ENCODE peak calls at places on chromosome 20, in nine cellular contexts. U is ovary, W is A549, P is transverse colon, J is esophagus squamous epithelium, Q is breast epithelium, V is body of pancreas, M is stomach, H is prostate gland. X is an unnamed sample.

GRCh38 chr20:42041000-42041565 is 422.9 kb upstream of the CHD6 start:
- DNase-seq in V (no peak), P (no peak), J (no peak), Q (no peak), U (no peak), W (no peak), H (no peak), M (no peak), X (no peak)

GRCh38 chr20:61849822-61850221 is 215.9 kb downstream of the TAF4 start:
- DNase-seq in V (no peak), U (no peak), P (no peak), Q (no peak), M (no peak), W (no peak), J (no peak), H (no peak), X (no peak)

GRCh38 chr20:57384953-57385761 is 6.0 kb upstream of the RBM38 start:
- DNase-seq in W (no peak), U (no peak), P (no peak), V (no peak), M (no peak), Q (no peak), J (no peak), H (no peak), X (peak; percentile 80)

GRCh38 chr20:19427480-19427879 is 215.0 kb downstream of the SLC24A3 start:
- DNase-seq in W (no peak), U (no peak), J (no peak), M (peak; percentile 60), P (no peak), Q (peak; percentile 62), H (peak; percentile 21), V (peak; percentile 10), X (no peak)

GRCh38 chr20:8421981-8422380 is 289.9 kb downstream of the PLCB1 start:
- DNase-seq in Q (no peak), V (peak; percentile 19), P (no peak), J (no peak), U (no peak), W (no peak), M (no peak), H (no peak), X (no peak)

GRCh38 chr20:47701612-47702011 is 83.7 kb downstream of the SULF2 start:
- DNase-seq in V (no peak), P (no peak), U (no peak), W (no peak), M (no peak), J (no peak), H (no peak), Q (no peak), X (no peak)

GRCh38 chr20:17725094-17725835 is 25.5 kb downstream of the BANF2 start:
- DNase-seq in P (no peak), J (no peak), H (no peak), V (peak; percentile 81), M (no peak), Q (no peak), W (no peak), U (no peak), X (no peak)

GRCh38 chr20:14853079-14853478 is 515.7 kb upstream of the FLRT3 start:
- DNase-seq in V (no peak), J (no peak), Q (no peak), H (no peak), M (no peak), W (no peak), U (no peak), P (no peak), X (no peak)

GRCh38 chr20:34311118-34312023 is 8.2 kb upstream of the AHCY start:
- DNase-seq in W (no peak), U (peak; percentile 53), J (no peak), V (peak; percentile 80), H (no peak), Q (no peak), M (peak; percentile 72), P (peak; percentile 86), X (no peak)

GRCh38 chr20:15205719-15206118 is 868.3 kb upstream of the FLRT3 start:
- DNase-seq in W (no peak), J (no peak), H (no peak), U (no peak), V (no peak), P (no peak), Q (no peak), M (no peak), X (no peak)

GRCh38 chr20:56400001-56400640 is 7.7 kb downstream of the CSTF1 start:
- DNase-seq in U (no peak), V (peak; percentile 55), M (peak; percentile 44), Q (no peak), W (peak; percentile 41), P (peak; percentile 38), H (peak; percentile 41), J (no peak), X (no peak)

GRCh38 chr20:10985536-10985935 is 311.7 kb upstream of the JAG1 start:
- DNase-seq in W (no peak), Q (no peak), J (no peak), V (no peak), P (no peak), H (no peak), M (no peak), U (no peak), X (no peak)

DNA sequence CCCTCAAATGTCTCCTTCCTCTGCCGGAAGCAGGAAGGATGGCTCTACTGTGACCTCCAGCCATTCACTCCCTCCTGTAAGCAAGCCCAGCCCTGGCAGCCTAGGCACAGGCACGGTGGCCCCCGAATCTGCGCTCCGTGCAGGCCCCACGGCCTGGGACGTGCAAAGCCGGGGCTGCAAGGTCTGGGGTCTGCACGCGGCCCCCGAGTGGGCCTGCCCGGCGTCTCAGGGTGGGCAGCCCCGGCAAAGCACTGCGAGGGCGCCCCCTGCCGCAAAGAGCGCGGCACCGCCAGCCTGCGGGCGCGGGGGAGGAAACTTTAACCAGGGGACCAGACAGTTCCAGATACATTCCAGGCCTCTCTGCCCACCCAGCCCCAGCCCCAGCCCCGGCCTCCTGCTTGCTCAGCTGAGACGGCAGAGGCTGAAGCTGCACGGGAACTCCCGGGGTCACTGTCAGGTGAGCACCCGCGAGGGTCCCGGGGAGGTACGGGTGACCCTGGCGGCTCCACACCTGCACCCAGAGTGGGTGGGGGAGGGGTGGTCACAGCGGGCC is 98.8 kb downstream of the ASXL1 start:
- DNase-seq in Q (no peak), J (no peak), U (peak; percentile 85), H (no peak), P (no peak), W (peak; percentile 90), M (peak; percentile 49), V (peak; percentile 64), X (no peak)
- TF ChIP-seq CTCF in Q (no peak), J (peak; percentile 57), U (peak; percentile 73), H (peak; percentile 70), P (peak; percentile 48), W (peak; percentile 96), M (peak; percentile 74), V (peak; percentile 67), X (no peak)

DNA sequence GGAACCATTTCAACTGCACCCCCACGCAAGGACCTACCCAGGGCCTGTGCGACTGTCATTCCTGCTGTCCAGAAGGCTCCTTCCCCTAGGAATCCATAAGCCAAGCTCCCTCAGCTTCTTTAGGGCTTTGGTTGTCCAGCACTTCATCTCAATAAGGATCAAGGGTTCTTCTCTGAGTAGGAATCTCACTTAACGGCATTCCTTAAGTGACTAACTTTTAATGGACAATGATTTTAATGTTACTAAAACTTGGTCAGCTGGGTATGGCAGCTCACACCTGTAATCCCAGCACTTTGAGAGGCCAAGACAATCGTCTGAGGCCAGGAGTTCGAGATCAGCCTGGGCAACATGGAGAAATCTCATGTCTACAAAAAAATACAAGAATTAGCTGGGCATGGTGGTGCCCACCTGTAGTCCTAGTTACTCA is 13.4 kb downstream of the UBE2V1 start:
- DNase-seq in H (no peak), M (no peak), W (no peak), P (no peak), J (no peak), U (no peak), Q (no peak), V (no peak), X (peak; percentile 29)
- TF ChIP-seq POLR2A in H (no peak), M (no peak), W (no peak), P (no peak), J (no peak), U (no peak), Q (no peak), V (no peak), X (no peak)

GRCh38 chr20:24163501-24163900 is 174.9 kb upstream of the GGTLC1 start:
- DNase-seq in H (no peak), P (no peak), J (no peak), M (no peak), Q (no peak), V (no peak), W (no peak), U (no peak), X (no peak)

GRCh38 chr20:24165336-24166126 is 177.0 kb upstream of the GGTLC1 start:
- DNase-seq in W (no peak), M (no peak), P (no peak), H (peak; percentile 87), U (no peak), Q (no peak), V (no peak), J (no peak), X (no peak)

GRCh38 chr20:24166127-24166389 is 177.5 kb upstream of the GGTLC1 start:
- DNase-seq in W (no peak), P (no peak), Q (no peak), H (no peak), J (no peak), V (no peak), U (no peak), M (no peak), X (no peak)

GRCh38 chr20:24166412-24166811 is 177.8 kb upstream of the GGTLC1 start:
- DNase-seq in J (no peak), V (no peak), W (no peak), H (no peak), P (no peak), Q (no peak), U (no peak), M (no peak), X (no peak)

DNA sequence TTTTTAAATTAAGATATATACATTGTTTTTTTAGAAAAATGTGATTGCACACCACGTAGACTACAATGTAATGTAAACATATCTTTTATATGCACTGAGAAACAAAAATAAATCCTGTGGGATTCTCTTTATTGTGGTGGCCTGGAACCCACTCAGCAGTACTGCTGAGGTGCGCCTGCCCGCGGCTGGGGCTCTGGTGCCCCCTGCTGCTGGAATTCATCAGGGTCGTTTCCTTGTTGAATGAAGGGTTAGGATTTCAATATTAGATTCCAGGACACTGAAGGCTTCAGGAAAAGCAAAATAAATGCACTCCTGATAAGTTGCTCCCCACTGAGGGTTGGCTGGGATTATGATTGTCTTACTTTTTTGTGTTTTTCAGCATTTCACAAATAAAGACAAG is 175.8 kb upstream of the GGTLC1 start:
- DNase-seq in H (no peak), M (no peak), V (peak; percentile 30), U (no peak), Q (no peak), J (no peak), W (peak; percentile 24), P (no peak), X (no peak)
- TF ChIP-seq CTCF in H (no peak), M (no peak), V (peak; percentile 9), U (no peak), Q (no peak), J (no peak), W (peak; percentile 62), P (no peak), X (no peak)

DNA sequence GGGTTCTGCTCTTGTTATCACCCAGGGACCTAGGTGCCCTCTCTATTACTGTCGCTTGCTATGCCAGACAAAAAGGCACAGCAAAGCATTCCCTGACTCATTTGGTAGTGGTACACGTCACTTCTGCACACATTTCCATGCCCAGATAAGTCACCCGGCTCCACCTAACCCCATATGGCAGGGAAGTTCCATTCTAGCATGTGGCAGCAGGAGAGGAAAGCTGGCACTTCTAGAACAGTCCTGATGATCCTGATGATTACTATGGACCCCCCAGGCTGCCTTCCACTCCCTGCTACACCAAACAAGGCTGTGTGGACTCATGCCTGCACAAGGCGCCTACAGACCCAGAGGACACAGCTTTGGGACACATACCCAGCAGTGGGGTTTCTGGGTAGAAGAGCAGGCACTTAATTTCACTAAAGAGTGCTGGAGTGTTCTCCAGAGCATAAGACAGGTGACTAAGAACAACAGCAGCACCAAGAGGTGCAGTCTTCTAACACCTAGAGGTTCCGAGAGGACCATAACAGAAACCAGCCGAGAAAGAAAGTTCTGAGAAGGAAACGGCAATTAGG is 53.5 kb upstream of the NELFCD start:
- DNase-seq in M (no peak), Q (no peak), P (no peak), U (no peak), V (no peak), H (no peak), J (no peak), W (no peak), X (no peak)
- TF ChIP-seq POLR2A in M (no peak), Q (no peak), P (no peak), U (no peak), V (no peak), H (no peak), J (no peak), W (no peak), X (no peak)

X was measured in lower leg skin.